ENCODE peak calls at places on chromosomes 3 and 15, in ten cellular contexts. M is heart left ventricle; F is posterior vena cava; Y is coronary artery; L is neural crest cell; A is naive thymus-derived CD4-positive, alpha-beta T cell; Q is brain microvascular endothelial cell; I is choroid plexus epithelial cell; P is central memory CD8-positive, alpha-beta T cell; G is effector CD4-positive, alpha-beta T cell. U is an unnamed sample.

GRCh38 chr15:63601026-63601726 is 4.0 kb downstream of the FBXL22 start:
- DNase-seq in M (peak), A (peak), Y (no peak), I (peak), Q (peak), F (peak), L (peak), G (peak), P (no peak), U (no peak)

GRCh38 chr3:170470063-170471006 is 51.7 kb downstream of the CLDN11 start:
- DNase-seq in Y (no peak), P (no peak), I (peak), Q (no peak), F (no peak), G (no peak), A (no peak), L (no peak), M (no peak), U (no peak)

GRCh38 chr3:75978686-75979085 is 193.3 kb upstream of the ZNF717 start:
- DNase-seq in G (no peak), A (no peak), F (no peak), I (peak), Y (no peak), M (no peak), P (no peak), Q (peak), L (no peak), U (no peak)

GRCh38 chr3:58656631-58657030 is 9.9 kb downstream of the FAM3D start:
- DNase-seq in F (no peak), Q (no peak), G (no peak), I (no peak), A (no peak), Y (no peak), L (no peak), P (no peak), M (no peak), U (no peak)

GRCh38 chr15:69782809-69783208 is 314.9 kb downstream of the TLE3 start:
- DNase-seq in F (no peak), M (no peak), P (no peak), Q (no peak), Y (no peak), A (peak), L (no peak), G (no peak), I (no peak), U (no peak)

GRCh38 chr3:127732303-127732702 is 59.6 kb downstream of the ABTB1 start:
- DNase-seq in Y (no peak), I (no peak), L (no peak), P (no peak), Q (no peak), G (no peak), M (peak), A (no peak), F (no peak), U (no peak)

GRCh38 chr15:85168642-85169173 is 187.1 kb downstream of the PDE8A start:
- DNase-seq in A (peak), L (peak), M (no peak), G (peak), P (no peak), I (peak), F (no peak), Y (no peak), Q (peak), U (peak)

GRCh38 chr3:108528459-108529231 is 18.2 kb upstream of the MYH15 start:
- DNase-seq in I (peak), G (no peak), M (no peak), L (no peak), P (no peak), F (no peak), Y (no peak), A (no peak), Q (no peak), U (peak)

GRCh38 chr3:190747566-190747965 is 114.9 kb downstream of the GMNC start:
- DNase-seq in F (no peak), Y (no peak), A (no peak), Q (no peak), L (no peak), G (no peak), M (no peak), P (no peak), I (peak), U (no peak)

GRCh38 chr3:52046186-52046913 is 10.0 kb downstream of the DUSP7 start:
- DNase-seq in M (peak), I (peak), Q (peak), A (no peak), P (no peak), G (no peak), F (peak), Y (peak), L (no peak), U (no peak)

GRCh38 chr3:28242519-28242918 is 1.1 kb downstream of the CMC1 start:
- DNase-seq in F (no peak), Y (no peak), M (no peak), I (no peak), G (no peak), Q (no peak), L (no peak), A (no peak), P (no peak), U (no peak)

GRCh38 chr3:143309622-143310190 is 190.1 kb downstream of the CHST2 start:
- DNase-seq in M (no peak), F (no peak), L (no peak), Y (no peak), I (no peak), Q (no peak), P (no peak), G (no peak), A (no peak), U (no peak)

GRCh38 chr3:139574026-139574947 is 34.7 kb upstream of the RBP1 start:
- DNase-seq in F (no peak), M (peak), Y (no peak), Q (no peak), L (no peak), P (no peak), I (peak), A (no peak), G (no peak), U (no peak)

GRCh38 chr3:15654891-15655290 is 53.3 kb downstream of the BTD start:
- DNase-seq in A (no peak), M (no peak), L (no peak), Y (no peak), P (no peak), F (no peak), I (no peak), G (no peak), Q (no peak), U (no peak)

GRCh38 chr3:134665243-134665642 is 14.4 kb upstream of the KY start:
- DNase-seq in L (no peak), Y (peak), P (no peak), F (no peak), G (no peak), I (no peak), M (peak), Q (no peak), A (no peak), U (no peak)

GRCh38 chr15:90360746-90361145 is 8.7 kb downstream of the ZNF774 start:
- DNase-seq in G (no peak), Q (no peak), F (no peak), M (no peak), L (no peak), I (no peak), A (no peak), Y (no peak), P (no peak), U (no peak)

GRCh38 chr3:40546811-40547210 is 22.1 kb downstream of the ZNF621 start:
- DNase-seq in G (no peak), I (peak), L (no peak), Y (no peak), P (no peak), F (no peak), M (no peak), Q (peak), A (no peak), U (no peak)

GRCh38 chr3:178083906-178084823 is 452.1 kb upstream of the KCNMB2 start:
- DNase-seq in I (peak), L (no peak), Y (no peak), Q (peak), P (no peak), G (no peak), M (no peak), A (peak), F (no peak), U (peak)

GRCh38 chr3:194389269-194389668 is 9.8 kb downstream of the GP5 start:
- DNase-seq in M (no peak), I (no peak), Q (no peak), G (no peak), A (no peak), F (peak), P (no peak), L (no peak), Y (peak), U (no peak)

GRCh38 chr3:159929181-159929893 is 59.3 kb upstream of the IL12A start:
- DNase-seq in I (peak), Q (peak), F (no peak), G (no peak), A (no peak), M (peak), P (no peak), L (no peak), Y (no peak), U (peak)

GRCh38 chr3:9731206-9732079 is at the start of gene BRPF1:
- DNase-seq in A (peak), L (peak), Q (peak), Y (peak), G (peak), M (peak), F (peak), P (peak), I (peak), U (peak)

GRCh38 chr3:117622130-117622841 is 912.7 kb downstream of the TUSC7 start:
- DNase-seq in L (no peak), Y (no peak), M (no peak), P (no peak), Q (peak), I (peak), A (no peak), G (no peak), F (no peak), U (peak)

GRCh38 chr3:123728014-123728413 is 143.2 kb upstream of the HACD2 start:
- DNase-seq in P (no peak), I (peak), M (no peak), G (no peak), F (no peak), A (no peak), L (no peak), Q (no peak), Y (no peak), U (no peak)

GRCh38 chr3:31790516-31791148 is 190.4 kb downstream of the OSBPL10 start:
- DNase-seq in F (no peak), P (no peak), M (no peak), A (no peak), I (no peak), Q (no peak), L (no peak), Y (no peak), G (no peak), U (no peak)

GRCh38 chr3:135576786-135577185 is 388.7 kb upstream of the PPP2R3A start:
- DNase-seq in F (no peak), I (no peak), P (no peak), Q (no peak), A (no peak), L (no peak), M (no peak), G (no peak), Y (no peak), U (no peak)

GRCh38 chr3:182178488-182179200 is 466.9 kb downstream of the SOX2 start:
- DNase-seq in G (no peak), Q (no peak), M (no peak), Y (no peak), F (no peak), I (no peak), A (no peak), L (no peak), P (no peak), U (no peak)

GRCh38 chr3:40192628-40193027 is 116.9 kb upstream of the EIF1B start:
- DNase-seq in L (no peak), P (no peak), Q (no peak), Y (no peak), I (no peak), F (no peak), A (no peak), G (no peak), M (no peak), U (no peak)

GRCh38 chr3:40237892-40238571 is 71.5 kb upstream of the EIF1B start:
- DNase-seq in F (no peak), G (no peak), Y (no peak), I (peak), P (no peak), A (no peak), M (peak), L (peak), Q (peak), U (no peak)

U was measured in dermis microvascular lymphatic vessel endothelial cell.